ENCODE peak calls at places on chromosomes 5 and 9, in seven cellular contexts. Z is endodermal cell, R is thoracic aorta, V is stomach, U is colonic mucosa, C is upper lobe of left lung, K is Panc1. P is an unnamed sample. For H3K27me3 and H3K9me3, the result is how much of the 10 kb centered on the place peaks cover.

GRCh38 chr9:110922145-110922544 is 116.1 kb downstream of the LPAR1 start:
- DNase-seq in R (no peak), Z (no peak), K (no peak), V (no peak), C (no peak), U (no peak), P (no peak)

GRCh38 chr5:45800331-45800730 is 104.2 kb upstream of the HCN1 start:
- DNase-seq in C (peak), K (no peak), R (no peak), Z (no peak), V (no peak), U (no peak), P (no peak)

GRCh38 chr5:132768485-132768868 is 8.6 kb downstream of the SEPTIN8 start:
- DNase-seq in Z (no peak), U (no peak), K (no peak), C (no peak), R (no peak), V (no peak), P (no peak)

GRCh38 chr5:14743601-14744295 is 79.2 kb downstream of the OTULIN start:
- DNase-seq in C (no peak), V (no peak), R (no peak), Z (no peak), U (no peak), K (no peak), P (no peak)

GRCh38 chr5:62127098-62127736 is 178.8 kb upstream of the KIF2A start:
- DNase-seq in U (no peak), K (no peak), C (no peak), R (no peak), Z (no peak), V (no peak), P (no peak)

GRCh38 chr5:113524927-113525326 is 11.4 kb downstream of the YTHDC2 start:
- DNase-seq in Z (no peak), V (no peak), U (no peak), C (no peak), R (no peak), K (no peak), P (no peak)

GRCh38 chr5:172646716-172647285 is 5.7 kb downstream of the NEURL1B start:
- DNase-seq in K (no peak), Z (peak), R (no peak), C (no peak), U (peak), V (no peak), P (no peak)

GRCh38 chr9:14031015-14031414 is 282.9 kb downstream of the NFIB start:
- DNase-seq in K (no peak), C (no peak), U (no peak), Z (peak), V (no peak), R (no peak), P (peak)

GRCh38 chr5:148746826-148747535 is 79.4 kb upstream of the ADRB2 start:
- DNase-seq in V (no peak), Z (no peak), R (no peak), U (no peak), C (no peak), K (no peak), P (no peak)

GRCh38 chr9:88680505-88681160 is 145.7 kb downstream of the NXNL2 start:
- DNase-seq in U (no peak), V (no peak), Z (no peak), K (no peak), C (no peak), R (no peak), P (no peak)

GRCh38 chr9:16136961-16137360 is 584.1 kb downstream of the CCDC171 start:
- DNase-seq in Z (no peak), R (no peak), U (no peak), C (no peak), V (no peak), K (no peak), P (peak)

GRCh38 chr5:139517683-139518564 is 35.4 kb upstream of the STING1 start:
- DNase-seq in Z (peak), C (peak), V (peak), K (peak), R (peak), U (peak), P (peak)

GRCh38 chr5:31106742-31107546 is 86.5 kb upstream of the CDH6 start:
- DNase-seq in C (no peak), Z (no peak), V (no peak), U (no peak), R (no peak), K (no peak), P (no peak)

GRCh38 chr5:111453747-111454146 is 58.6 kb downstream of the STARD4 start:
- DNase-seq in Z (no peak), V (no peak), C (no peak), U (no peak), K (no peak), R (no peak), P (no peak)

GRCh38 chr5:157193699-157194424 is 13.2 kb downstream of the ITK start:
- DNase-seq in C (no peak), V (no peak), U (no peak), R (no peak), Z (no peak), K (no peak), P (no peak)

GRCh38 chr9:130930804-130931349 is 8.2 kb downstream of the FIBCD1 start:
- DNase-seq in C (no peak), R (no peak), Z (no peak), V (no peak), U (no peak), K (no peak), P (no peak)

GRCh38 chr9:130934246-130934645 is 4.8 kb downstream of the FIBCD1 start:
- DNase-seq in C (no peak), R (no peak), K (no peak), V (no peak), Z (no peak), U (no peak), P (peak)

GRCh38 chr9:130931508-130932150 is 7.4 kb downstream of the FIBCD1 start:
- DNase-seq in V (no peak), K (no peak), Z (no peak), C (no peak), U (no peak), R (no peak), P (no peak)

GRCh38 chr9:130933114-130934046 is 5.7 kb downstream of the FIBCD1 start:
- DNase-seq in R (no peak), C (no peak), V (no peak), K (no peak), U (no peak), Z (no peak), P (no peak)

DNA sequence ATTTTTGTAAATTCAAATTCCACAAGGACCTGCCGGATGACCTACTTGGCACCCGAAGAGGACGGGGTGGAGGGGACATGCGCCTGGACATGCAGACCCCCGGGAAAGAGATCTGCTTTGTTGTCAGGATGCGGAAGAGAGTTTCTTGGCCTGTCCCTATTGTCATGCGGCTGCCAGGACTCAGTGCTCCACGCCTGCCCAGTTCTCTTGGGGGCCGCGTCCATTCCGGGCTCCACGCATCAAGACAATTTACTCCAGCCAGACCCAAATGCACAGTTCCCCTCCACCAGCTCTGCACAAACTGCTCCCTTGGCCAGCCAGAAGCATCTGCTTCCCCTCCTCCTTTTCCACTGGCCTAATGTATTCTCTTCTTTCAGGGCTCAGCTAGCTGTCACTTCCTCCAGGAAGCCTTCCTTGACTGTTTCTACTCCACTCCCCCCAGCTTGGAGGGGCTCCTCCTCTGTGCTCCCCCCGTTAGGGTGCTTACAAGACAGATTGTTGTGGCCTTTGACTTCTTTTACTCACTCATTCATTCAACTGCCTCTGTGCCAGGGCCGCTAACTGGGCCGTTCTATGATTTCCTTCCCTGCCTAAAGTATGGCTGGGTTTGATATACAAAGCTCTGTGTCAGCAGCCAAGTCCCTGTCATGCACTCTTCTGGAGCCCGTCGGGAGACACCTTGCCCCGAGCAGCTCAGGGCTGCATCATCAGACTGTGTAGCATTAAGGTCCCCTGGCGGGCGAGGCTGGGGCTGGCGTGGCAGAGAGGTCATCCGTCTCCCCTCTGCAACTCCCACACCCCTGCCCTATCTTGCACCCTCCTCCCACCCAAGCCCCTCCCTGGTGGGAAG is 6.6 kb downstream of the FIBCD1 start:
- DNase-seq in R (no peak), C (peak), V (no peak), U (no peak), Z (peak), K (no peak), P (no peak)
- H3K27me3 ChIP-seq in R (under half), C (under half), V (under half), U (under half), Z (under half), K (under half), P (under half)

GRCh38 chr9:37031081-37031480 is 3.0 kb downstream of the PAX5 start:
- DNase-seq in U (no peak), V (no peak), C (no peak), Z (peak), K (no peak), R (no peak), P (no peak)

GRCh38 chr9:37028425-37029031 is 5.5 kb downstream of the PAX5 start:
- DNase-seq in V (no peak), K (no peak), R (no peak), Z (peak), C (peak), U (no peak), P (no peak)

GRCh38 chr9:37029304-37029775 is 4.7 kb downstream of the PAX5 start:
- DNase-seq in V (no peak), Z (peak), U (no peak), C (peak), K (no peak), R (no peak), P (no peak)

GRCh38 chr9:37030591-37030939 is 3.5 kb downstream of the PAX5 start:
- DNase-seq in V (no peak), K (no peak), C (no peak), U (no peak), R (no peak), Z (no peak), P (no peak)

DNA sequence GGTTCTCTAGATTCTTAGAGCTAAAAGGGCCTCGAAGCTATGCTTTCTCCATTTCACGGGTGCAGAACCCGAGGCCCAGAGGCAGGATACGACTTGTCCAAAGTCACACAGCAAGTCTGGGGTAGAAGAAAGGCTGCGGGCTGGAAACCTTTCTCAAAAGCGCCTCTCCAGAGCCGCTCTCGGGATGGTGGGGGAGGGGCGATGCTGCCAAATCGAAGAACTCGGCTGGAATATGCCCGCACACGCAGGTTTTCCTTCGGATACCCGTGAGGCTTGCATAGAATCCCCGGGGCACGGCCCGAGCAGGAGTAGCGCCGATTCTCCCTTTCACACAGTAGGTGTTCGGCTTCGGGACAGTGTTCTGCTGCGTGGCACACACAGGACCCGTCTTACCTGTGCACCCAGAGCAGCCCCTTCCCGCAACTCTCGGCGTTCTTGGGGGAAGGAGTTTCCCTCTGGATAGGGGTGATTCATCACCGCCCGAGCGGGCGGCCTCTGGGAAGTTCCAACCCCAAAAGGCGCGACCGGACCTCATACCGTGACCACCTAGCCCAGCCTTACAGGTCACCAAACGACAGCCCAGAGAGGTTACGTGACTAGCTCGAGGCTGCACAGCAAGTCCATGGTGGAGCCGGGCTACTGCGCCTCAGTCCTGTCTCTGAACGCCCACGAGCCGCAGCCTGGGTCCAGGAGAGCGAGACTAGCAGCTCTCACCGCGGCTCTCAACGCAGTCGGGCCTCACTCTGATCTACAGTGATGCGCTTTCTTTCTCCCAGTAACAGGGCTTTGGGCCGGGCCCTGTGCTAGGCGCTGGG is 4.1 kb downstream of the PAX5 start:
- DNase-seq in U (no peak), R (no peak), V (no peak), Z (peak), C (peak), K (no peak), P (no peak)
- H3K4me3 ChIP-seq in U (no peak), R (no peak), V (peak), Z (peak), C (no peak), K (no peak), P (peak)

DNA sequence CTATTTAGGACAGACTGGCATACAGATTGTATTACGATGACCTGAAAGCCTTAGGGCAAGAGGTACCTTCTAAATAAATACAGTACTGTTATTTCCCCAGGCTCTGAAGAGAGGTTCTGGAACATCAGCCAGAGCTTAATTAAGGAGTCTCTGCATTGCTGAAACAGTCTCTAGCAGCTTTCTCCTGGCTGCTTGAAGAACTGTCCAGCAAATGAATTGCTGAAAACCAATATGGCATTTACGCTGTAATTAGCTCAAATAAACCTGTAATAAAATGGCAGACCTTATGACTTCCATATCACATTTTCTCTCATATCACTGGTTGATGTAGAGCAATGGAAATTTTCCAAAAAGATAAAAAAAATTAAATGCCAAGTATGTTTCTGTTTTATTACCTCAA is 636.3 kb downstream of the GABRG2 start:
- DNase-seq in Z (no peak), V (no peak), U (no peak), R (no peak), K (no peak), C (no peak), P (no peak)
- H3K9me3 ChIP-seq in Z (under half), V (under half), U (under half), R (under half), K (under half), C (under half), P (under half)

DNA sequence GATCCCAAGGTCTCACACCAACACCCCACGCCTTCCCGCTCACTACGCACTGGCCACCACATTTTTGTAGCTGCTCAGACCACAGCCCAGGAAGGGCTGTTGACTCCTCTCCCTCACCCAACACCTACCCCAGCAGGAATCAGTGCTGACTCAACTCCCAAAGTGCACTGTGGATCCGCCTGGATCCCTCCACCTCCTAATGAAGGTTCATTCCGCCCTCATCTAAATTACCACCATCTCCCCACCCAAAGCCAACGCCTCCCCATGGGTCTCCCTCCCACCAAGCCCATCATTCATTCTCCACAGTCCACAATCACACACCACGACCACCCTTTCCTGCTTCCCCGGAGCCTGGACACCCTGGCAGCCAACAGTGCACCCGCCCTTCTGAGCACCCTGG is 57.8 kb downstream of the OLFM1 start:
- DNase-seq in K (no peak), V (no peak), R (no peak), U (no peak), C (no peak), Z (no peak), P (no peak)
- H3K27me3 ChIP-seq in K (under half), V (under half), R (under half), U (under half), C (under half), Z (under half), P (under half)

GRCh38 chr5:1103093-1103492 is 8.8 kb downstream of the SLC12A7 start:
- DNase-seq in V (no peak), U (no peak), C (no peak), R (no peak), Z (no peak), K (no peak), P (no peak)
- H3K4me3 ChIP-seq in V (peak), U (no peak), C (peak), R (no peak), Z (no peak), K (peak), P (peak)

GRCh38 chr9:135225619-135226228 is 138.3 kb downstream of the OLFM1 start:
- DNase-seq in K (no peak), V (no peak), Z (no peak), U (no peak), R (no peak), C (no peak), P (peak)
- H3K9me3 ChIP-seq in K (under half), V (under half), Z (under half), U (under half), R (under half), C (under half), P (under half)

P was measured in psoas muscle.